ENCODE peak calls at places on chromosome 10, in six cellular contexts. C is stomach, S is A549, E is H1, H is spleen, F is IMR-90. W is an unnamed sample.

GRCh38 chr10:93149761-93150160 is 76.1 kb downstream of the CYP26A1 start:
- DNase-seq in E (no peak), S (no peak), C (no peak), H (no peak), F (peak), W (no peak)

GRCh38 chr10:114821915-114822770 is 563 bp downstream of the FHIP2A start:
- DNase-seq in S (peak), E (no peak), H (peak), C (peak), F (peak), W (no peak)

GRCh38 chr10:124000792-124001201 is 92.6 kb downstream of the CHST15 start:
- DNase-seq in E (no peak), C (no peak), H (peak), F (no peak), S (no peak), W (no peak)

GRCh38 chr10:5534880-5535856 is 10.4 kb downstream of the CALML3 start:
- DNase-seq in S (no peak), F (peak), E (no peak), C (no peak), H (peak), W (peak)

GRCh38 chr10:29370612-29371092 is 81.8 kb downstream of the LYZL1 start:
- DNase-seq in E (no peak), F (no peak), H (no peak), C (no peak), S (no peak), W (no peak)

GRCh38 chr10:124733566-124734245 is 10.5 kb downstream of the FAM53B start:
- DNase-seq in S (no peak), F (no peak), H (no peak), C (no peak), E (no peak), W (no peak)

GRCh38 chr10:108567899-108568752 is 1355.2 kb downstream of the XPNPEP1 start:
- DNase-seq in E (no peak), C (no peak), H (no peak), S (no peak), F (no peak), W (no peak)

GRCh38 chr10:61984803-61985418 is 83.4 kb downstream of the ARID5B start:
- DNase-seq in C (no peak), S (no peak), F (no peak), H (no peak), E (no peak), W (no peak)

GRCh38 chr10:59905066-59905734 is 1.2 kb downstream of the CCDC6 start:
- DNase-seq in S (no peak), E (no peak), F (peak), H (peak), C (peak), W (peak)

GRCh38 chr10:133199488-133199885 is 30.5 kb upstream of the UTF1 start:
- DNase-seq in E (no peak), C (no peak), F (no peak), S (no peak), H (no peak), W (no peak)

GRCh38 chr10:100184426-100185219 is 1.2 kb downstream of the ERLIN1 start:
- DNase-seq in C (no peak), F (peak), H (no peak), E (no peak), S (peak), W (no peak)

GRCh38 chr10:88991900-88992237 is 1.3 kb downstream of the FAS start:
- DNase-seq in F (no peak), S (no peak), C (no peak), E (no peak), H (no peak), W (no peak)

GRCh38 chr10:88991161-88991899 is 732 bp downstream of the FAS start:
- DNase-seq in H (peak), C (peak), S (peak), E (no peak), F (peak), W (peak)

GRCh38 chr10:88992945-88993537 is 2.4 kb downstream of the FAS start:
- DNase-seq in H (no peak), C (no peak), F (peak), E (no peak), S (no peak), W (no peak)

GRCh38 chr10:88995156-88995876 is 4.7 kb downstream of the FAS start:
- DNase-seq in F (no peak), E (no peak), S (no peak), C (no peak), H (no peak), W (no peak)

DNA sequence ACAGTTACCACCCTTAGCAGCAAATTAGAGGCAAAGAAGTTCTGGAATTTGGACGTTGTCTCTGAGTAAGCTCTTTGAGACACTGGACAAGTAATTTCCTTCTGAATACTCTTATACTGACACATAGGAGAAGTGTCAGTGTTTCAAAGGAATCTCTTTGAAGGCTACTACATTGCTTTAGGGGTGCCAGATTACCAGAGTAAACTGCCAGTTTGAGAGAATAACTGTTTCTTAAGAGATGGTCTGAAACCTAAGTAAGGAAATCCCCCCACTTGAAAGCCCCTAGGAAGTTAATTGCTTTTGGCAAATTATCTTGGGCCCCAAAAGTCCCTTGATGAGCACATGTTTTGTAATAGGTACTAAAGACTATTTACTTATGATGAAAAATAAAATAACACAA is 3.4 kb downstream of the FAS start:
- DNase-seq in C (no peak), S (no peak), F (peak), E (no peak), H (no peak), W (no peak)
- TF ChIP-seq POLR2A in C (no peak), S (no peak), F (no peak), E (no peak), H (no peak), W (no peak)

DNA sequence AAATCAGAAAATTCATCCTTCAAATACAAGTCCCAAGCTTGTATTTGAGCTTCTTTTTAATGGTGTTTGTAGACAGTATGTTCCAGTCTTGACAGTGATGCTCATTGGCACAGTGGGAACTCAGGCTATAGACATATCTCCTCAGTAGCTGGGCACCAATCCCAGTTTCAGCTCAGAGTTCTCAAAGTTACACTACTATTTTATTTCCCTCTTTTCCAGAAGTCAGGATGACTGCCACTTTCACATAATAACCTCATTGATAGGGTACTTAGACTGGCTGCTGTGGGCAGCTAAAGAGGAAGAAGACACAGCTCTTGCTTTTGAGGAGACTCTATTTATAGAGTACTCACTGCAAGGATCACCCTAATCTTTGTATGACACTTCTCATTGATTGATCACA is 2.4 kb downstream of the GBF1 start:
- DNase-seq in S (no peak), C (no peak), H (no peak), F (no peak), E (no peak), W (no peak)
- H3K4me3 ChIP-seq in S (no peak), C (no peak), H (no peak), F (no peak), E (no peak), W (no peak)

DNA sequence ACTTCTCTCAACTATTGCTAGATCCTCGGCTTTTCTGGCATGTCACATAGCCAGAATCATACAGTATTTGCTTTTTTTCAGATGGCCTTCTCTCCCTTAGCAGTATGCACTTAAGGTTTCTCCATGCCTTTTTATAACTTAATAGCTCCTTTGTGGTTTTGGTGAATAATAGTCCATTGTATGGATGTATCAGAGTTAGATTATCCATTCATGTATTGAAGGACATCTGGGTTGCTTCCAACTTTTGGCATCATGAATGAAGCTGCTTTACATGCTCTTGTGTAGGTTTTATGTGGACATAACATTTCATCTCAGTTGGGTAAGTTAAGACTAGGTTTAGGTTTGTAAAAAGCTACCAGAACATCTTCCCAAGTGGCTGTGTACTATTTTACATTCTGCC is 4.6 kb downstream of the ATP5F1C start:
- DNase-seq in C (no peak), E (no peak), S (no peak), H (no peak), F (no peak), W (no peak)
- H3K27ac ChIP-seq in C (no peak), E (no peak), S (no peak), H (no peak), F (no peak), W (no peak)

GRCh38 chr10:14879801-14880193 is 1.1 kb downstream of the SUV39H2 start:
- DNase-seq in C (no peak), S (no peak), F (no peak), E (no peak), H (no peak), W (no peak)

GRCh38 chr10:14880201-14880600 is 1.5 kb downstream of the SUV39H2 start:
- DNase-seq in S (no peak), C (no peak), F (no peak), E (no peak), H (no peak), W (no peak)

GRCh38 chr10:14879055-14879800 is 562 bp downstream of the SUV39H2 start:
- DNase-seq in E (no peak), H (no peak), S (no peak), F (no peak), C (no peak), W (peak)

GRCh38 chr10:14876764-14877163 is 1.9 kb upstream of the SUV39H2 start:
- DNase-seq in H (no peak), F (no peak), S (no peak), C (no peak), E (no peak), W (no peak)

DNA sequence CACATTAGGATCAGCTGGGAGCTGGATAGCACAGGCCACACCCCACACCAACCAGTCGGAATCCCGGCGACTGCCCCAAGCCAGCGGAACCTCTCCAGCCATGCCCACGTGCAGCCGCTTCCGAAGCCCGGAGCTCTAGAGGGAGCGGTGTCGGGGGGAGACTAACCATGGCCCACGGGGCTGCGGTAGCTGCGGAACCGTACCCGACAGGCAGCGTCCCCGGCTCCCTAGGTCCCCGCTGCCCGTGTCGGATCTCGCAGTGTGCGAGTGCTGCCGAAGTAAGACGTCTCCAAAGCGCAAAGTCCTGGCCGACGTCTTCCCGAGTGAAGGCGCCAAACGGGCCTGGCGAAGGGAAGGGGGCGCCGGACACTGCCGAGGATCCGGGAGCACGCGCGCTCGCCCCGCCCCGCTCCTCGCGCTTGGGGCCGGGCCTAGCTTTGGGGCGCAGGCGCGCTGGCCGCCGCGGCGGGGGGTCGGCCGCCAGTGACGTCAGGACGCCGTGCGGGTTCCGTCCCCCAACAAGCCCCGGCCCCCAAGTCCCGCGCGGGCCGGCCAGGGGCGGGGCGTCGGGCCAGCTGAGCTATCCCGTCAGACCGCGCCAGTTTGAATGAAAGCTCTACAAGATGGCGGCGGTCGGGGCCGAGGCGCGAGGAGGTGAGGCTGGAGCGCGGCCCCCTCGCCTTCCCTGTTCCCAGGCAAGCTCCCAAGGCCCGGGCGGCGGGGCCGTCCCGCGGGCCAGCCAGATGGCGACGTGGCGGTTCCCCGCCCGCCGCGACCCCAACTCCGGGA is at the start of gene SUV39H2:
- DNase-seq in F (peak), C (peak), E (peak), S (peak), H (peak), W (peak)
- TF ChIP-seq POLR2A in F (peak), C (no peak), E (peak), S (peak), H (peak), W (peak)

DNA sequence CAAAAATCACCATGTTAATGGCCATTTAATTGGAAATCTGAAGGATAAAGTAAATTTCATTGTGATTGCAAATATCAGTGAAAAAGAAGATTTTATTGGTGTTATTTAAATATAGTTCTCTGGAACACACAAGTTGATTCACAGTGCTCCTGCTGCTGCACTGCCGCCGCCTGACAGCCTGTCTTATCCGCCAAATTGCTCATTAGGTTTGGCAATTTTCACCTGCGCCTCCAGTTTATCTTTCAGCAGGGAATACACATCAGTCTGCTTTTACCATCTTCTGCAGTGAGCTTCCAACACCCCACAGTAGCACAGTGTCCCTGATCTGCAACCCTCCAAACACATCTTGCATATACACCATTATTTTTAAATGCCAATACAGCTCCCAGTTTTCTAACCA is 308.3 kb downstream of the PARD3 start:
- DNase-seq in S (no peak), F (no peak), E (no peak), C (no peak), H (no peak), W (no peak)
- H3K4me3 ChIP-seq in S (no peak), F (no peak), E (no peak), C (no peak), H (no peak), W (no peak)

DNA sequence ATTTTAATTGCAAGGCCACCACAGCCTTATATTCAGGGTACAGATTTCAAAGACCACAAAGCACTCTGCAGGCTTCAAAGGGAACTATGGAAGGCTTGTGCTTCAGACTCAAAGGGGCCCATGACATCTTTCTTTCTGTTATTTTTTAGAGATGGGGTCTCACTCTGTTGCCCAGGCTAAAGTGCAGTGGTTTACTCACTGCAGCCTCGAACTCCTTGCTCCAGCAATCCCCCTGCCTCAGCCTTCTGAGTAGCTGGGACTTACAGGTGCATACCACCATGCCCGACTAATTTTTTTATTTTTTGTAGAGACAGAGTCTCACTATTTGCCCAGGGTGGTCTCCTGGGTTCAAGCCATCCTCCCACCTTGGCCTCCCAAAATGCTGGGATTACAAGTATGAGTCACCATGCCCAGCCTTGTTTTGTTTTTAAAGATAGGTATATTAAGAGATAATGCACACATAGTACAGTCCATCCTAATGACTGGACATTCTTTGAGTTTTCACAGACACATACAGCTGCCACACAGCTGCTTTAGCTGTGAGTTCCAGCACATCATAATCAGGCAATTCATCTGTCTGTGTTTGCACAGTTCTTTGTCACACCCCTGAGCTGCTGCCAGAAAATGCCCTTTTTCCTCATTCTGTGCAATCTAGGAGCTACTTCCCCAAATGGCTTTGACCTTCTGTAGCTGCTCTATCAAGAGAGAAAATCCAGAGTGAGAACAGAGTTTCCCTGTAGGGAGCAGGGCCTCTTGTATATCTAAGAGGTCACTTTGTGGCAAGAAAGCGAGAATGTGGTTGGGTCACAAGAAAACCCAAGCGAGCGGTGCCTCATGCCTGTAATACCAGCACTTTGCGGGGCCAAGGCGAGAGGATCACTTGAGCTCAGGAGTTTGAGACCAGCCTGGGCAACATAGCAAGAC is 24.1 kb downstream of the SLC29A3 start:
- DNase-seq in S (peak), F (peak), E (no peak), H (no peak), C (no peak), W (no peak)
- H3K27ac ChIP-seq in S (peak), F (no peak), E (peak), H (peak), C (no peak), W (no peak)

DNA sequence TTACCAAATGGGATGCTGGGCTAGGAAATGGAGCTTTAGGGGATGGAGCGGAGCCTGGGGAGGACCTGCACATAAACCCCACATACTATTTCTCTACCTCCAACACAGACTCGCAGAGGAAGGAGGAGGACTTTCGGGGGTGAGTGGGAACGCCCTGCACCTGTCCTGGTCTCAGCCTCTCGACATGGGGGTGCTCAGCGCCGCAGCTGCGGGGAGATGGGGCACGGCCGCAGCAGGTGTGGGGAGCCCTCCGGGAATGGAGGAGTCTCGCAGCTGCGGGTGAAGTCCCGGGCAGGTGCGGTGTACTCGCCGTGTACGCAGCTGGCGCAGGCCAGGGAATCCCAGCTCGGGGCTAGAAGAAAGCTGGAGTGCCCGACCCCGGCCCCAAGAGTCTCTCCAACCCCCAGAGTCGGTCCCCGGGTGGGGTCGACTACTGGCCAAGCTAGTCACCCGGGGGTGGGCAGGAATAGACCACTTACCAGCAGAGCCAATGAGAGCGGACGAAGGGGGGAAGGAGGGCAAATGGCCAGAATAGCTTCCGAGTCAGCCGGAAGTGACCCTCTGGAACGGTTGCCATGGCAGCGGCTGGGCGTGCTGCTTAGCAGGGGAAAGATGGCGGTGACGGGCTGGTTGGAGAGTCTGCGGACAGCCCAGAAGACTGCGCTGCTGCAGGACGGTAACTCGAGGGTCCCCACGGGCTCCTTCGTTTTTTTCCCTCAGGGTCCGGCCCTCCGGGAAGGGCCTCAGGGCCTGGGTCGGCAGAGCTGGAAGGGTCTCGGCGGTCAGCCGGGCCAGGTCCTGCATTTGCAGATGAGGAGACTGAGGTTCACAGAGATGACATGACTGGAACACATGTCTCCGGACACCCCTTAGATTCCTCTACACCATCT is at the start of the genes DPCD and POLL:
- DNase-seq in F (peak), H (peak), C (peak), S (peak), E (peak), W (peak)
- TF ChIP-seq POLR2A in F (no peak), H (no peak), C (no peak), S (peak), E (peak), W (peak)

DNA sequence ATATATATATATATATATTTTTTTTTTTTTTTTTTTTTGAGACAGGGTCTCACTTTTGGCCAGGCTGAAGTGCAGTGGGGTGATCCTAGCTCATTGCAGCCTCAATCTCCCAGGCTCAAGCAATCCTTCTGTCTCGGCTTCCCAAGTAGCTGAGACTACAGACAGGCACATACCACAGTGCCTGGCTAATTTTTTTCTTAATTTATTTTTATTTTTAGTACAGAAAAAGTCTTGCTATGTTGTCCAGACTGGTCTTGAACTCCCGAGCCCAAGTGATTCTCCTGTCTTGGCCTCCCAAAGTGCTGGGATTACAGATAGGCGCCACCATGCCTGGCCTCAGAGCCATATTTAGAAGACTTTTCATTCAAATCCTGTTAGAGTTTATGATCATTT is 79.6 kb downstream of the PRTFDC1 start:
- DNase-seq in C (no peak), S (no peak), E (no peak), F (no peak), H (no peak), W (no peak)
- H3K4me3 ChIP-seq in C (no peak), S (no peak), E (no peak), F (no peak), H (no peak), W (no peak)

DNA sequence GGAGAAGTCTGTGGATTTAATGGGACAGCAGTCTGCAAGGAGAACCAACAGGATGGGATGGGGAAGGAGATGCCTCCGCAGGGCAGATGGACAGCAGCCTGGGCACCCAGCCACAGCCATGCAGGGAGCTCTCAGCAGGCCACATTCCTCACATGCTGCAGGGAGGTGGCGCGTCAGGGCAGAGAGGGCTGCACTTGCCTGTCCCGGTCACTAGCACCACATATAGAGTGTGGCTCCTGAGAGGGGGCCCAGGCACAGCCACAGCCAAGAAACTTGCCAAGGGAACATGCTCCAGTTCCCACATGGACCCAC is 86.8 kb upstream of the ZMIZ1 start:
- DNase-seq in F (no peak), S (no peak), H (no peak), E (no peak), C (no peak), W (no peak)
- H3K27ac ChIP-seq in F (no peak), S (peak), H (no peak), E (no peak), C (no peak), W (no peak)

W was measured in body of pancreas.